ENCODE peak calls at places on chromosomes 5 and 9, in ten cellular contexts. One of them, this sample, is unnamed.

GRCh38 chr9:113352411-113352810 is 3.1 kb downstream of the BSPRY start:
- DNase-seq in progenitor cell of endocrine pancreas: no peak
- DNase-seq in AG09309: no peak
- DNase-seq in T-helper 17 cell: no peak
- DNase-seq in C1 segment of cervical spinal cord: no peak
- DNase-seq in NAMALWA: peak
- DNase-seq in choroid plexus epithelial cell: no peak
- DNase-seq in tibial artery: no peak
- DNase-seq in CD8-positive, alpha-beta memory T cell: no peak
- DNase-seq in upper lobe of left lung: no peak
- DNase-seq in this sample: no peak

GRCh38 chr5:82540301-82540700 is 262.1 kb upstream of the RPS23 start:
- DNase-seq in AG09309: no peak
- DNase-seq in CD8-positive, alpha-beta memory T cell: no peak
- DNase-seq in C1 segment of cervical spinal cord: no peak
- DNase-seq in tibial artery: no peak
- DNase-seq in upper lobe of left lung: no peak
- DNase-seq in T-helper 17 cell: no peak
- DNase-seq in progenitor cell of endocrine pancreas: no peak
- DNase-seq in NAMALWA: no peak
- DNase-seq in choroid plexus epithelial cell: peak
- DNase-seq in this sample: no peak

GRCh38 chr9:136021171-136021890 is 60.2 kb upstream of the UBAC1 start:
- DNase-seq in tibial artery: no peak
- DNase-seq in upper lobe of left lung: peak
- DNase-seq in progenitor cell of endocrine pancreas: no peak
- DNase-seq in choroid plexus epithelial cell: no peak
- DNase-seq in CD8-positive, alpha-beta memory T cell: no peak
- DNase-seq in T-helper 17 cell: no peak
- DNase-seq in AG09309: no peak
- DNase-seq in C1 segment of cervical spinal cord: no peak
- DNase-seq in NAMALWA: no peak
- DNase-seq in this sample: no peak

GRCh38 chr9:2159521-2160417 is 144.6 kb downstream of the SMARCA2 start:
- DNase-seq in CD8-positive, alpha-beta memory T cell: no peak
- DNase-seq in choroid plexus epithelial cell: peak
- DNase-seq in NAMALWA: peak
- DNase-seq in AG09309: no peak
- DNase-seq in upper lobe of left lung: no peak
- DNase-seq in T-helper 17 cell: no peak
- DNase-seq in progenitor cell of endocrine pancreas: no peak
- DNase-seq in C1 segment of cervical spinal cord: peak
- DNase-seq in tibial artery: no peak
- DNase-seq in this sample: no peak

GRCh38 chr9:114856210-114856941 is 50.5 kb upstream of the TNFSF15 start:
- DNase-seq in choroid plexus epithelial cell: peak
- DNase-seq in C1 segment of cervical spinal cord: no peak
- DNase-seq in upper lobe of left lung: no peak
- DNase-seq in tibial artery: no peak
- DNase-seq in progenitor cell of endocrine pancreas: no peak
- DNase-seq in CD8-positive, alpha-beta memory T cell: no peak
- DNase-seq in AG09309: peak
- DNase-seq in NAMALWA: no peak
- DNase-seq in T-helper 17 cell: no peak
- DNase-seq in this sample: peak

GRCh38 chr9:109863961-109864360 is 84.0 kb downstream of the PALM2AKAP2 start:
- DNase-seq in upper lobe of left lung: no peak
- DNase-seq in AG09309: no peak
- DNase-seq in progenitor cell of endocrine pancreas: no peak
- DNase-seq in tibial artery: no peak
- DNase-seq in T-helper 17 cell: no peak
- DNase-seq in NAMALWA: no peak
- DNase-seq in C1 segment of cervical spinal cord: no peak
- DNase-seq in choroid plexus epithelial cell: no peak
- DNase-seq in CD8-positive, alpha-beta memory T cell: no peak
- DNase-seq in this sample: no peak

GRCh38 chr9:123957731-123958130 is 27.8 kb upstream of the DENND1A start:
- DNase-seq in CD8-positive, alpha-beta memory T cell: no peak
- DNase-seq in progenitor cell of endocrine pancreas: no peak
- DNase-seq in upper lobe of left lung: no peak
- DNase-seq in T-helper 17 cell: no peak
- DNase-seq in NAMALWA: no peak
- DNase-seq in AG09309: no peak
- DNase-seq in choroid plexus epithelial cell: no peak
- DNase-seq in C1 segment of cervical spinal cord: no peak
- DNase-seq in tibial artery: no peak
- DNase-seq in this sample: no peak

GRCh38 chr5:10456583-10457562 is 15.2 kb downstream of the ROPN1L start:
- DNase-seq in AG09309: no peak
- DNase-seq in NAMALWA: no peak
- DNase-seq in progenitor cell of endocrine pancreas: no peak
- DNase-seq in tibial artery: no peak
- DNase-seq in T-helper 17 cell: no peak
- DNase-seq in upper lobe of left lung: no peak
- DNase-seq in CD8-positive, alpha-beta memory T cell: no peak
- DNase-seq in choroid plexus epithelial cell: peak
- DNase-seq in C1 segment of cervical spinal cord: no peak
- DNase-seq in this sample: no peak

GRCh38 chr5:73160239-73160671 is 12.7 kb upstream of the TMEM174 start:
- DNase-seq in AG09309: no peak
- DNase-seq in tibial artery: no peak
- DNase-seq in CD8-positive, alpha-beta memory T cell: no peak
- DNase-seq in C1 segment of cervical spinal cord: no peak
- DNase-seq in T-helper 17 cell: no peak
- DNase-seq in progenitor cell of endocrine pancreas: no peak
- DNase-seq in choroid plexus epithelial cell: no peak
- DNase-seq in upper lobe of left lung: no peak
- DNase-seq in NAMALWA: peak
- DNase-seq in this sample: no peak

GRCh38 chr9:124242331-124243194 is 15.2 kb upstream of the NEK6 start:
- DNase-seq in NAMALWA: no peak
- DNase-seq in upper lobe of left lung: no peak
- DNase-seq in AG09309: no peak
- DNase-seq in progenitor cell of endocrine pancreas: no peak
- DNase-seq in CD8-positive, alpha-beta memory T cell: no peak
- DNase-seq in tibial artery: peak
- DNase-seq in C1 segment of cervical spinal cord: no peak
- DNase-seq in choroid plexus epithelial cell: peak
- DNase-seq in T-helper 17 cell: no peak
- DNase-seq in this sample: no peak

GRCh38 chr5:143138839-143139238 is 264.6 kb downstream of the NR3C1 start:
- DNase-seq in upper lobe of left lung: no peak
- DNase-seq in CD8-positive, alpha-beta memory T cell: no peak
- DNase-seq in AG09309: no peak
- DNase-seq in NAMALWA: no peak
- DNase-seq in C1 segment of cervical spinal cord: no peak
- DNase-seq in tibial artery: no peak
- DNase-seq in T-helper 17 cell: no peak
- DNase-seq in progenitor cell of endocrine pancreas: no peak
- DNase-seq in choroid plexus epithelial cell: peak
- DNase-seq in this sample: no peak

GRCh38 chr9:106277931-106278330 is 583.6 kb downstream of the TMEM38B start:
- DNase-seq in AG09309: no peak
- DNase-seq in T-helper 17 cell: no peak
- DNase-seq in NAMALWA: no peak
- DNase-seq in C1 segment of cervical spinal cord: no peak
- DNase-seq in tibial artery: no peak
- DNase-seq in upper lobe of left lung: no peak
- DNase-seq in choroid plexus epithelial cell: no peak
- DNase-seq in CD8-positive, alpha-beta memory T cell: no peak
- DNase-seq in progenitor cell of endocrine pancreas: no peak
- DNase-seq in this sample: no peak

GRCh38 chr5:96026334-96027065 is 64.8 kb upstream of the ELL2 start:
- DNase-seq in upper lobe of left lung: no peak
- DNase-seq in choroid plexus epithelial cell: no peak
- DNase-seq in tibial artery: no peak
- DNase-seq in C1 segment of cervical spinal cord: no peak
- DNase-seq in AG09309: peak
- DNase-seq in progenitor cell of endocrine pancreas: no peak
- DNase-seq in NAMALWA: no peak
- DNase-seq in CD8-positive, alpha-beta memory T cell: no peak
- DNase-seq in T-helper 17 cell: no peak
- DNase-seq in this sample: no peak

GRCh38 chr9:89880721-89881120 is 275.9 kb downstream of the GADD45G start:
- DNase-seq in C1 segment of cervical spinal cord: no peak
- DNase-seq in CD8-positive, alpha-beta memory T cell: no peak
- DNase-seq in progenitor cell of endocrine pancreas: no peak
- DNase-seq in upper lobe of left lung: no peak
- DNase-seq in T-helper 17 cell: no peak
- DNase-seq in AG09309: no peak
- DNase-seq in choroid plexus epithelial cell: no peak
- DNase-seq in NAMALWA: peak
- DNase-seq in tibial artery: no peak
- DNase-seq in this sample: no peak

GRCh38 chr9:94167055-94167346 is 82.7 kb downstream of the PTPDC1 start:
- DNase-seq in NAMALWA: no peak
- DNase-seq in AG09309: no peak
- DNase-seq in T-helper 17 cell: no peak
- DNase-seq in upper lobe of left lung: no peak
- DNase-seq in choroid plexus epithelial cell: no peak
- DNase-seq in C1 segment of cervical spinal cord: no peak
- DNase-seq in CD8-positive, alpha-beta memory T cell: no peak
- DNase-seq in progenitor cell of endocrine pancreas: no peak
- DNase-seq in tibial artery: no peak
- DNase-seq in this sample: no peak

GRCh38 chr5:1801954-1802295 is 718 bp downstream of the NDUFS6 start:
- DNase-seq in tibial artery: no peak
- DNase-seq in T-helper 17 cell: no peak
- DNase-seq in NAMALWA: peak
- DNase-seq in upper lobe of left lung: no peak
- DNase-seq in AG09309: no peak
- DNase-seq in progenitor cell of endocrine pancreas: no peak
- DNase-seq in C1 segment of cervical spinal cord: no peak
- DNase-seq in choroid plexus epithelial cell: peak
- DNase-seq in CD8-positive, alpha-beta memory T cell: no peak
- DNase-seq in this sample: no peak

GRCh38 chr9:127915801-127916664 is 808 bp downstream of the ST6GALNAC4 start:
- DNase-seq in C1 segment of cervical spinal cord: no peak
- DNase-seq in T-helper 17 cell: no peak
- DNase-seq in choroid plexus epithelial cell: no peak
- DNase-seq in CD8-positive, alpha-beta memory T cell: no peak
- DNase-seq in AG09309: no peak
- DNase-seq in progenitor cell of endocrine pancreas: no peak
- DNase-seq in upper lobe of left lung: no peak
- DNase-seq in NAMALWA: peak
- DNase-seq in tibial artery: no peak
- DNase-seq in this sample: no peak

GRCh38 chr5:2610986-2611385 is 140.5 kb downstream of the IRX2 start:
- DNase-seq in upper lobe of left lung: no peak
- DNase-seq in progenitor cell of endocrine pancreas: no peak
- DNase-seq in CD8-positive, alpha-beta memory T cell: no peak
- DNase-seq in T-helper 17 cell: no peak
- DNase-seq in NAMALWA: no peak
- DNase-seq in tibial artery: no peak
- DNase-seq in choroid plexus epithelial cell: no peak
- DNase-seq in AG09309: no peak
- DNase-seq in C1 segment of cervical spinal cord: no peak
- DNase-seq in this sample: no peak

GRCh38 chr5:73488806-73489205 is 9.4 kb upstream of the BTF3 start:
- DNase-seq in NAMALWA: no peak
- DNase-seq in AG09309: no peak
- DNase-seq in C1 segment of cervical spinal cord: no peak
- DNase-seq in CD8-positive, alpha-beta memory T cell: no peak
- DNase-seq in upper lobe of left lung: no peak
- DNase-seq in progenitor cell of endocrine pancreas: no peak
- DNase-seq in choroid plexus epithelial cell: no peak
- DNase-seq in tibial artery: no peak
- DNase-seq in T-helper 17 cell: no peak
- DNase-seq in this sample: no peak

GRCh38 chr5:40689442-40689841 is 9.7 kb downstream of the PTGER4 start:
- DNase-seq in progenitor cell of endocrine pancreas: no peak
- DNase-seq in tibial artery: peak
- DNase-seq in AG09309: peak
- DNase-seq in choroid plexus epithelial cell: peak
- DNase-seq in upper lobe of left lung: no peak
- DNase-seq in NAMALWA: no peak
- DNase-seq in T-helper 17 cell: no peak
- DNase-seq in CD8-positive, alpha-beta memory T cell: no peak
- DNase-seq in C1 segment of cervical spinal cord: no peak
- DNase-seq in this sample: peak

GRCh38 chr5:57298295-57298984 is 124.6 kb downstream of the GPBP1 start:
- DNase-seq in NAMALWA: peak
- DNase-seq in progenitor cell of endocrine pancreas: peak
- DNase-seq in AG09309: peak
- DNase-seq in C1 segment of cervical spinal cord: peak
- DNase-seq in choroid plexus epithelial cell: peak
- DNase-seq in tibial artery: peak
- DNase-seq in T-helper 17 cell: peak
- DNase-seq in CD8-positive, alpha-beta memory T cell: peak
- DNase-seq in upper lobe of left lung: no peak
- DNase-seq in this sample: peak

GRCh38 chr5:109756543-109757186 is 66.9 kb downstream of the MAN2A1 start:
- DNase-seq in C1 segment of cervical spinal cord: no peak
- DNase-seq in tibial artery: no peak
- DNase-seq in CD8-positive, alpha-beta memory T cell: no peak
- DNase-seq in T-helper 17 cell: no peak
- DNase-seq in choroid plexus epithelial cell: no peak
- DNase-seq in AG09309: no peak
- DNase-seq in NAMALWA: no peak
- DNase-seq in upper lobe of left lung: no peak
- DNase-seq in progenitor cell of endocrine pancreas: no peak
- DNase-seq in this sample: no peak

GRCh38 chr5:8600843-8601242 is 731.9 kb downstream of the MTRR start:
- DNase-seq in upper lobe of left lung: no peak
- DNase-seq in T-helper 17 cell: no peak
- DNase-seq in CD8-positive, alpha-beta memory T cell: no peak
- DNase-seq in progenitor cell of endocrine pancreas: no peak
- DNase-seq in choroid plexus epithelial cell: no peak
- DNase-seq in AG09309: no peak
- DNase-seq in C1 segment of cervical spinal cord: no peak
- DNase-seq in tibial artery: no peak
- DNase-seq in NAMALWA: no peak
- DNase-seq in this sample: no peak

GRCh38 chr9:14723301-14723700 is 768 bp upstream of the CER1 start:
- DNase-seq in NAMALWA: no peak
- DNase-seq in progenitor cell of endocrine pancreas: no peak
- DNase-seq in T-helper 17 cell: no peak
- DNase-seq in choroid plexus epithelial cell: no peak
- DNase-seq in C1 segment of cervical spinal cord: no peak
- DNase-seq in AG09309: no peak
- DNase-seq in upper lobe of left lung: no peak
- DNase-seq in tibial artery: no peak
- DNase-seq in CD8-positive, alpha-beta memory T cell: no peak
- DNase-seq in this sample: no peak

GRCh38 chr5:157198277-157199058 is 17.8 kb downstream of the ITK start:
- DNase-seq in upper lobe of left lung: no peak
- DNase-seq in CD8-positive, alpha-beta memory T cell: peak
- DNase-seq in T-helper 17 cell: no peak
- DNase-seq in AG09309: no peak
- DNase-seq in choroid plexus epithelial cell: no peak
- DNase-seq in progenitor cell of endocrine pancreas: no peak
- DNase-seq in NAMALWA: no peak
- DNase-seq in tibial artery: no peak
- DNase-seq in C1 segment of cervical spinal cord: no peak
- DNase-seq in this sample: no peak

GRCh38 chr9:35158501-35159280 is 3.1 kb upstream of the UNC13B start:
- DNase-seq in AG09309: no peak
- DNase-seq in CD8-positive, alpha-beta memory T cell: no peak
- DNase-seq in tibial artery: no peak
- DNase-seq in progenitor cell of endocrine pancreas: no peak
- DNase-seq in upper lobe of left lung: no peak
- DNase-seq in T-helper 17 cell: no peak
- DNase-seq in choroid plexus epithelial cell: no peak
- DNase-seq in C1 segment of cervical spinal cord: no peak
- DNase-seq in NAMALWA: no peak
- DNase-seq in this sample: no peak

GRCh38 chr9:35856206-35856605 is 14.0 kb downstream of the OR13J1 start:
- DNase-seq in CD8-positive, alpha-beta memory T cell: no peak
- DNase-seq in upper lobe of left lung: no peak
- DNase-seq in NAMALWA: no peak
- DNase-seq in progenitor cell of endocrine pancreas: no peak
- DNase-seq in choroid plexus epithelial cell: no peak
- DNase-seq in C1 segment of cervical spinal cord: no peak
- DNase-seq in AG09309: no peak
- DNase-seq in tibial artery: no peak
- DNase-seq in T-helper 17 cell: no peak
- DNase-seq in this sample: no peak

GRCh38 chr5:3157214-3157613 is 405.7 kb upstream of the IRX2 start:
- DNase-seq in progenitor cell of endocrine pancreas: no peak
- DNase-seq in T-helper 17 cell: no peak
- DNase-seq in tibial artery: no peak
- DNase-seq in CD8-positive, alpha-beta memory T cell: no peak
- DNase-seq in choroid plexus epithelial cell: no peak
- DNase-seq in upper lobe of left lung: no peak
- DNase-seq in AG09309: no peak
- DNase-seq in C1 segment of cervical spinal cord: no peak
- DNase-seq in NAMALWA: peak
- DNase-seq in this sample: no peak

This sample was measured in hepatic stellate cell.